ENCODE peak calls at places on chromosomes 4 and X, in eight cellular contexts. One of them, this sample, is unnamed.

GRCh38 chr4:163591614-163592020 is 97.1 kb downstream of the TMA16 start:
- DNase-seq in dorsolateral prefrontal cortex: no peak
- DNase-seq in HepG2: no peak
- DNase-seq in coronary artery: no peak
- DNase-seq in CD8-positive, alpha-beta memory T cell: no peak
- DNase-seq in SJSA1: no peak
- DNase-seq in CD4-positive, alpha-beta memory T cell: no peak
- DNase-seq in substantia nigra: no peak
- DNase-seq in this sample: no peak

GRCh38 chr4:3201718-3202702 is 46.9 kb upstream of the MSANTD1 start:
- DNase-seq in substantia nigra: no peak
- DNase-seq in SJSA1: no peak
- DNase-seq in dorsolateral prefrontal cortex: no peak
- DNase-seq in HepG2: peak
- DNase-seq in CD8-positive, alpha-beta memory T cell: peak
- DNase-seq in coronary artery: peak
- DNase-seq in CD4-positive, alpha-beta memory T cell: peak
- DNase-seq in this sample: no peak

GRCh38 chrX:63657821-63658220 is 127.2 kb downstream of the ARHGEF9 start:
- DNase-seq in dorsolateral prefrontal cortex: peak
- DNase-seq in HepG2: no peak
- DNase-seq in SJSA1: peak
- DNase-seq in substantia nigra: no peak
- DNase-seq in CD4-positive, alpha-beta memory T cell: no peak
- DNase-seq in coronary artery: peak
- DNase-seq in CD8-positive, alpha-beta memory T cell: no peak
- DNase-seq in this sample: peak

GRCh38 chr4:184168406-184169019 is 49.2 kb downstream of the ENPP6 start:
- DNase-seq in coronary artery: no peak
- DNase-seq in SJSA1: peak
- DNase-seq in substantia nigra: peak
- DNase-seq in HepG2: peak
- DNase-seq in CD8-positive, alpha-beta memory T cell: peak
- DNase-seq in dorsolateral prefrontal cortex: peak
- DNase-seq in CD4-positive, alpha-beta memory T cell: no peak
- DNase-seq in this sample: peak

GRCh38 chr4:184112006-184112550 is 105.6 kb downstream of the ENPP6 start:
- DNase-seq in dorsolateral prefrontal cortex: no peak
- DNase-seq in SJSA1: no peak
- DNase-seq in substantia nigra: no peak
- DNase-seq in CD8-positive, alpha-beta memory T cell: no peak
- DNase-seq in coronary artery: no peak
- DNase-seq in HepG2: no peak
- DNase-seq in CD4-positive, alpha-beta memory T cell: no peak
- DNase-seq in this sample: no peak

GRCh38 chrX:134002921-134003615 is 17.7 kb upstream of the GPC3 start:
- DNase-seq in HepG2: no peak
- DNase-seq in coronary artery: no peak
- DNase-seq in SJSA1: no peak
- DNase-seq in CD4-positive, alpha-beta memory T cell: no peak
- DNase-seq in dorsolateral prefrontal cortex: no peak
- DNase-seq in substantia nigra: no peak
- DNase-seq in CD8-positive, alpha-beta memory T cell: no peak
- DNase-seq in this sample: no peak

GRCh38 chr4:32087211-32087610 is 1367.0 kb downstream of the PCDH7 start:
- DNase-seq in substantia nigra: no peak
- DNase-seq in dorsolateral prefrontal cortex: no peak
- DNase-seq in CD4-positive, alpha-beta memory T cell: no peak
- DNase-seq in HepG2: no peak
- DNase-seq in CD8-positive, alpha-beta memory T cell: no peak
- DNase-seq in coronary artery: no peak
- DNase-seq in SJSA1: no peak
- DNase-seq in this sample: no peak

GRCh38 chr4:25457053-25457715 is 80.1 kb downstream of the ANAPC4 start:
- DNase-seq in CD8-positive, alpha-beta memory T cell: no peak
- DNase-seq in HepG2: no peak
- DNase-seq in CD4-positive, alpha-beta memory T cell: no peak
- DNase-seq in coronary artery: no peak
- DNase-seq in SJSA1: no peak
- DNase-seq in substantia nigra: no peak
- DNase-seq in dorsolateral prefrontal cortex: no peak
- DNase-seq in this sample: no peak

GRCh38 chr4:169139013-169139412 is 129.0 kb upstream of the CBR4 start:
- DNase-seq in CD8-positive, alpha-beta memory T cell: no peak
- DNase-seq in SJSA1: no peak
- DNase-seq in dorsolateral prefrontal cortex: no peak
- DNase-seq in substantia nigra: no peak
- DNase-seq in HepG2: no peak
- DNase-seq in coronary artery: no peak
- DNase-seq in CD4-positive, alpha-beta memory T cell: no peak
- DNase-seq in this sample: no peak
- H3K27ac ChIP-seq in CD8-positive, alpha-beta memory T cell: no peak
- H3K27ac ChIP-seq in SJSA1: no peak
- H3K27ac ChIP-seq in dorsolateral prefrontal cortex: no peak
- H3K27ac ChIP-seq in substantia nigra: no peak
- H3K27ac ChIP-seq in HepG2: no peak
- H3K27ac ChIP-seq in coronary artery: no peak
- H3K27ac ChIP-seq in CD4-positive, alpha-beta memory T cell: no peak
- H3K27ac ChIP-seq in this sample: no peak

GRCh38 chr4:127783971-127784519 is 1.9 kb downstream of the HSPA4L start:
- DNase-seq in CD4-positive, alpha-beta memory T cell: no peak
- DNase-seq in SJSA1: no peak
- DNase-seq in substantia nigra: no peak
- DNase-seq in CD8-positive, alpha-beta memory T cell: no peak
- DNase-seq in dorsolateral prefrontal cortex: no peak
- DNase-seq in coronary artery: no peak
- DNase-seq in HepG2: peak
- DNase-seq in this sample: no peak

GRCh38 chr4:127783026-127783769 is 1.1 kb downstream of the HSPA4L start:
- DNase-seq in CD4-positive, alpha-beta memory T cell: peak
- DNase-seq in SJSA1: peak
- DNase-seq in HepG2: peak
- DNase-seq in substantia nigra: peak
- DNase-seq in coronary artery: peak
- DNase-seq in dorsolateral prefrontal cortex: peak
- DNase-seq in CD8-positive, alpha-beta memory T cell: no peak
- DNase-seq in this sample: peak

GRCh38 chr4:127781303-127782024 is 658 bp upstream of the HSPA4L start:
- DNase-seq in CD8-positive, alpha-beta memory T cell: no peak
- DNase-seq in substantia nigra: peak
- DNase-seq in SJSA1: peak
- DNase-seq in CD4-positive, alpha-beta memory T cell: no peak
- DNase-seq in dorsolateral prefrontal cortex: no peak
- DNase-seq in coronary artery: peak
- DNase-seq in HepG2: no peak
- DNase-seq in this sample: peak

GRCh38 chr4:127782025-127782274 is 172 bp upstream of the HSPA4L start:
- DNase-seq in dorsolateral prefrontal cortex: peak
- DNase-seq in substantia nigra: peak
- DNase-seq in SJSA1: peak
- DNase-seq in coronary artery: peak
- DNase-seq in CD8-positive, alpha-beta memory T cell: no peak
- DNase-seq in CD4-positive, alpha-beta memory T cell: no peak
- DNase-seq in HepG2: no peak
- DNase-seq in this sample: peak

DNA sequence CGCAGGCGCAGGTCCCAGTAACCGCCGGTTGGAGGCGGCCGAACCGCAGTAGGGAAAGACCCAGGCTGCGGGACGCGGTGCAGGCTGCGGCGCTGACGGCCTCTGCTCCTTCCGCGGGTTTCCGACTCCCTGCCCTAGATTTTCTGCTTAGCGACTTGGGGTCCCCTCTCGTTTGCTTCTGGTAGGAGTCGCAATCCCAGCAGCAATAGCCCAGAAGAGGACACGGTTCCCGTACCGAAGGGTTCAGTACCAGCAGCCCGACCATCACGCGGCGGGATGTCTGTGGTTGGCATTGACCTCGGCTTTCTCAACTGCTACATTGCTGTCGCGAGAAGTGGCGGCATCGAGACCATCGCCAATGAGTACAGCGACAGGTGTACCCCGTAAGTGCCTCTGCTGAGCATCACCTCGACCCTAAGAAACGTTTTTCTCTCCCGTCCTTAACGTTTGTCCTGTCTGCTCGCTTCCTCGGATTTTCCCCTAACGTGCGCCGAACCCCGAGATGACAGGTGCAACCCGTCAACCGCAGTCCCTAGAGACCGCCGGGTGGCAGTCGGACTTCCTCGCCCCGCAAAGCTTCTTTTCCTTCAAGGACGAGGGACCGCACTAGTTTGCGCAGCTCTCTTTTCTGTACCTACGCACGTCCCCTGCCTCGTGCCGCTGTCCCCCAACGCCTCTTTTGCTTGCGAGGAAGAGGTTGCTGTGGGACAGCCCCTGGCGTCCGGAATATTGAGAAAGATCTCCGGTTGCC is at the start of gene HSPA4L:
- DNase-seq in CD8-positive, alpha-beta memory T cell: peak
- DNase-seq in HepG2: peak
- DNase-seq in SJSA1: peak
- DNase-seq in substantia nigra: no peak
- DNase-seq in coronary artery: no peak
- DNase-seq in dorsolateral prefrontal cortex: peak
- DNase-seq in CD4-positive, alpha-beta memory T cell: peak
- DNase-seq in this sample: peak
- H3K27ac ChIP-seq in CD8-positive, alpha-beta memory T cell: peak
- H3K27ac ChIP-seq in HepG2: peak
- H3K27ac ChIP-seq in SJSA1: peak
- H3K27ac ChIP-seq in substantia nigra: peak
- H3K27ac ChIP-seq in coronary artery: peak
- H3K27ac ChIP-seq in dorsolateral prefrontal cortex: peak
- H3K27ac ChIP-seq in CD4-positive, alpha-beta memory T cell: no peak
- H3K27ac ChIP-seq in this sample: peak

GRCh38 chr4:153501578-153501977 is 35.4 kb downstream of the TMEM131L start:
- DNase-seq in substantia nigra: no peak
- DNase-seq in CD8-positive, alpha-beta memory T cell: no peak
- DNase-seq in dorsolateral prefrontal cortex: no peak
- DNase-seq in HepG2: no peak
- DNase-seq in SJSA1: no peak
- DNase-seq in CD4-positive, alpha-beta memory T cell: no peak
- DNase-seq in coronary artery: no peak
- DNase-seq in this sample: no peak

GRCh38 chr4:153495480-153496206 is 29.5 kb downstream of the TMEM131L start:
- DNase-seq in CD8-positive, alpha-beta memory T cell: no peak
- DNase-seq in coronary artery: no peak
- DNase-seq in CD4-positive, alpha-beta memory T cell: no peak
- DNase-seq in substantia nigra: no peak
- DNase-seq in SJSA1: no peak
- DNase-seq in HepG2: no peak
- DNase-seq in dorsolateral prefrontal cortex: no peak
- DNase-seq in this sample: no peak

GRCh38 chr4:153499005-153499404 is 32.8 kb downstream of the TMEM131L start:
- DNase-seq in coronary artery: no peak
- DNase-seq in SJSA1: no peak
- DNase-seq in HepG2: no peak
- DNase-seq in substantia nigra: no peak
- DNase-seq in CD8-positive, alpha-beta memory T cell: no peak
- DNase-seq in CD4-positive, alpha-beta memory T cell: no peak
- DNase-seq in dorsolateral prefrontal cortex: no peak
- DNase-seq in this sample: no peak

GRCh38 chr4:153497091-153497531 is 31.0 kb downstream of the TMEM131L start:
- DNase-seq in coronary artery: no peak
- DNase-seq in HepG2: peak
- DNase-seq in CD4-positive, alpha-beta memory T cell: peak
- DNase-seq in dorsolateral prefrontal cortex: no peak
- DNase-seq in CD8-positive, alpha-beta memory T cell: no peak
- DNase-seq in substantia nigra: no peak
- DNase-seq in SJSA1: no peak
- DNase-seq in this sample: no peak

DNA sequence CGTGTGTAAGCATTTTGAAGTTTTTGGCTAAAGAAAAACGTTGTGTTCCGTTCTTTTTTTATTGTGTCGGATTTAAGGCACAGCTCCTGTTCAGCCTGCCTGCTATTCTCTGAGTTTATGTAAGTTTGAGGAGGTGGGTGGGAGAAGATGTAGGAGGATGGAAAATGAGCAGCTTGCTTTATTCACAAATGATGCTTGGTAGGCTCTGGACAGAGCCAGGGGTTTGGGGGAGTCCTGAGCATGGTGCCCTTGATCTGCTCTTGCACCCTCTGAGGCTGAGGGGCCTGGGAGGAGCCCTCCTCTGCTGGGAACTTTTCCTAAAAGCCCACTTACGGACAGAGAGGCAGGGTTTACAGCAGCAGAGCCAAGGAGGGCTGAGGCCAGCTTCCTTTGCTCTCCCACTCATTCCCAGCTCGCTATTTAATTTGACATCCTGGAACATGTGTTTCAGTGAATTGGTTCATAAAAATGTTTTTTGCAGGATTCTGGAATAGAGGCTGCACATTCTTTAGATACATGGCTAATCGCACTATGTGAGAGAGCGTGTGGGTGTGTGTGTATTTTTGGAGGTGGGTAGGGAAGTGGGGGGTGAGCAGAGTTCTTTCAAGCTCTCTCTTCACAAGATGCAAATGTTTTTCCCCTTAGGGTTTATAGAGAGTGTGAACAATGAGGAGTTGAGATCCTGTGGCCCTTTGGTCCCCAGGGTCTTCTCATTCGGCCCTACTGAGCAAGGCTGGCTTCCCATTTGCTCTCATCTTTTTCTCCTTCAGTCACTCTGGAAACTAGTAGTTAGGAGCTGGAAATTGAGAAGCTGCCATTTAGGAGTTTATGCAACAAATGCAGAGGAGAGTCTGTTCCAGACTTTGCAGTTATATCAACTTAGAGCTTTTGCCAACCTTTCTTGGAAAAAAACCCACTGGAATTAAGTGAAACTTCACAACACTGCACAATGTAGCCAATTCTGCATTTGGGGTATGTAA is 32.1 kb downstream of the TMEM131L start:
- DNase-seq in CD4-positive, alpha-beta memory T cell: no peak
- DNase-seq in SJSA1: no peak
- DNase-seq in substantia nigra: no peak
- DNase-seq in CD8-positive, alpha-beta memory T cell: no peak
- DNase-seq in dorsolateral prefrontal cortex: no peak
- DNase-seq in HepG2: no peak
- DNase-seq in coronary artery: no peak
- DNase-seq in this sample: no peak
- H3K27ac ChIP-seq in CD4-positive, alpha-beta memory T cell: peak
- H3K27ac ChIP-seq in SJSA1: no peak
- H3K27ac ChIP-seq in substantia nigra: no peak
- H3K27ac ChIP-seq in CD8-positive, alpha-beta memory T cell: no peak
- H3K27ac ChIP-seq in dorsolateral prefrontal cortex: peak
- H3K27ac ChIP-seq in HepG2: no peak
- H3K27ac ChIP-seq in coronary artery: peak
- H3K27ac ChIP-seq in this sample: no peak

GRCh38 chr4:153222790-153223417 is 18.7 kb downstream of the TRIM2 start:
- DNase-seq in SJSA1: peak
- DNase-seq in dorsolateral prefrontal cortex: peak
- DNase-seq in HepG2: no peak
- DNase-seq in coronary artery: peak
- DNase-seq in substantia nigra: peak
- DNase-seq in CD8-positive, alpha-beta memory T cell: no peak
- DNase-seq in CD4-positive, alpha-beta memory T cell: no peak
- DNase-seq in this sample: peak

GRCh38 chr4:153223935-153224334 is 19.7 kb downstream of the TRIM2 start:
- DNase-seq in CD8-positive, alpha-beta memory T cell: no peak
- DNase-seq in CD4-positive, alpha-beta memory T cell: no peak
- DNase-seq in dorsolateral prefrontal cortex: no peak
- DNase-seq in HepG2: no peak
- DNase-seq in coronary artery: no peak
- DNase-seq in SJSA1: no peak
- DNase-seq in substantia nigra: no peak
- DNase-seq in this sample: no peak

GRCh38 chr4:153223418-153223792 is 19.2 kb downstream of the TRIM2 start:
- DNase-seq in CD4-positive, alpha-beta memory T cell: no peak
- DNase-seq in coronary artery: no peak
- DNase-seq in CD8-positive, alpha-beta memory T cell: no peak
- DNase-seq in HepG2: no peak
- DNase-seq in dorsolateral prefrontal cortex: no peak
- DNase-seq in substantia nigra: no peak
- DNase-seq in SJSA1: no peak
- DNase-seq in this sample: no peak

GRCh38 chr4:153222162-153222789 is 18.0 kb downstream of the TRIM2 start:
- DNase-seq in CD4-positive, alpha-beta memory T cell: peak
- DNase-seq in coronary artery: peak
- DNase-seq in HepG2: no peak
- DNase-seq in SJSA1: peak
- DNase-seq in dorsolateral prefrontal cortex: peak
- DNase-seq in substantia nigra: peak
- DNase-seq in CD8-positive, alpha-beta memory T cell: peak
- DNase-seq in this sample: no peak

GRCh38 chr4:153224474-153224873 is 20.2 kb downstream of the TRIM2 start:
- DNase-seq in CD4-positive, alpha-beta memory T cell: no peak
- DNase-seq in SJSA1: no peak
- DNase-seq in CD8-positive, alpha-beta memory T cell: no peak
- DNase-seq in coronary artery: no peak
- DNase-seq in substantia nigra: no peak
- DNase-seq in HepG2: no peak
- DNase-seq in dorsolateral prefrontal cortex: no peak
- DNase-seq in this sample: no peak
- H3K27ac ChIP-seq in CD4-positive, alpha-beta memory T cell: no peak
- H3K27ac ChIP-seq in SJSA1: no peak
- H3K27ac ChIP-seq in CD8-positive, alpha-beta memory T cell: no peak
- H3K27ac ChIP-seq in coronary artery: no peak
- H3K27ac ChIP-seq in substantia nigra: peak
- H3K27ac ChIP-seq in HepG2: no peak
- H3K27ac ChIP-seq in dorsolateral prefrontal cortex: no peak
- H3K27ac ChIP-seq in this sample: no peak